ENCODE peak calls at places on chromosomes 12 and 14, in four cellular contexts. Q, G, V and J are unnamed samples.
A peak's percentile ranks its signal among the peaks of the same experiment; 100 is the strongest.

GRCh38 chr14:104383931-104384775 is 195.4 kb upstream of the C14orf180 start:
- DNase-seq in Q (no peak), G (no peak), V (no peak), J (no peak)

GRCh38 chr12:128336506-128336905 is 69.5 kb downstream of the TMEM132C start:
- DNase-seq in Q (no peak), G (no peak), V (no peak), J (no peak)

GRCh38 chr14:23568600-23569310 is 1.2 kb upstream of the AP1G2 start:
- DNase-seq in Q (peak; percentile 35), G (no peak), V (peak; percentile 25), J (no peak)

GRCh38 chr12:46629331-46630229 is 196.2 kb downstream of the SLC38A4 start:
- DNase-seq in Q (no peak), G (no peak), V (no peak), J (no peak)

GRCh38 chr12:79761341-79761740 is 70.6 kb upstream of the PAWR start:
- DNase-seq in Q (no peak), G (no peak), V (no peak), J (no peak)

GRCh38 chr12:95623554-95624170 is 72.4 kb upstream of the USP44 start:
- DNase-seq in Q (peak; percentile 66), G (peak; percentile 91), V (peak; percentile 43), J (no peak)

GRCh38 chr12:70043490-70044138 is 199.6 kb upstream of the CNOT2 start:
- DNase-seq in Q (peak; percentile 30), G (no peak), V (no peak), J (no peak)

GRCh38 chr14:99043258-99043615 is 228.8 kb downstream of the BCL11B start:
- DNase-seq in Q (no peak), G (no peak), V (no peak), J (no peak)

GRCh38 chr12:113194971-113195391 is 9.5 kb downstream of the RITA1 start:
- DNase-seq in Q (no peak), G (no peak), V (no peak), J (no peak)

GRCh38 chr14:106378191-106378590 is 851.8 kb downstream of the TMEM121 start:
- DNase-seq in Q (no peak), G (no peak), V (no peak), J (no peak)

GRCh38 chr14:61326847-61327246 is 5.5 kb downstream of the PRKCH start:
- DNase-seq in Q (peak; percentile 88), G (peak; percentile 42), V (no peak), J (no peak)

GRCh38 chr14:49774111-49774510 is 6.2 kb downstream of the KLHDC2 start:
- DNase-seq in Q (no peak), G (no peak), V (no peak), J (no peak)

GRCh38 chr12:83343767-83344166 is 657.1 kb downstream of the TMTC2 start:
- DNase-seq in Q (no peak), G (no peak), V (no peak), J (no peak)

GRCh38 chr12:78229491-78230209 is 399.0 kb downstream of the NAV3 start:
- DNase-seq in Q (no peak), G (peak; percentile 79), V (no peak), J (peak; percentile 27)

GRCh38 chr12:4915752-4916151 is 6.0 kb downstream of the KCNA1 start:
- DNase-seq in Q (no peak), G (no peak), V (no peak), J (no peak)

GRCh38 chr12:34395056-34396005 is 373.0 kb downstream of the ALG10 start:
- DNase-seq in Q (peak; percentile 10), G (no peak), V (peak; percentile 4), J (no peak)

GRCh38 chr12:132078190-132078589 is 65.9 kb downstream of the DDX51 start:
- DNase-seq in Q (no peak), G (no peak), V (no peak), J (no peak)

GRCh38 chr14:73795974-73796373 is 55.7 kb upstream of the PTGR2 start:
- DNase-seq in Q (no peak), G (peak; percentile 72), V (no peak), J (no peak)

GRCh38 chr12:100593490-100593889 is 20.0 kb downstream of the GAS2L3 start:
- DNase-seq in Q (no peak), G (peak; percentile 2), V (no peak), J (no peak)

GRCh38 chr12:121803861-121804416 is at the start of gene SETD1B:
- DNase-seq in Q (peak; percentile 77), G (peak; percentile 54), V (no peak), J (no peak)

GRCh38 chr14:69859591-69859990 is 19.6 kb upstream of the SMOC1 start:
- DNase-seq in Q (no peak), G (no peak), V (no peak), J (no peak)
- TF ChIP-seq CTCF in Q (no peak), G (no peak), V (no peak), J (no peak)

GRCh38 chr14:32991706-32992105 is 53.0 kb downstream of the NPAS3 start:
- DNase-seq in Q (no peak), G (no peak), V (no peak), J (no peak)

GRCh38 chr14:32998433-32998832 is 59.8 kb downstream of the NPAS3 start:
- DNase-seq in Q (no peak), G (peak; percentile 36), V (no peak), J (no peak)

GRCh38 chr14:32996343-32996742 is 57.7 kb downstream of the NPAS3 start:
- DNase-seq in Q (no peak), G (peak; percentile 6), V (no peak), J (no peak)
- H3K4me3 ChIP-seq in Q (no peak overlapping the region), G (no peak overlapping the region), V (no peak overlapping the region), J (no peak overlapping the region)

GRCh38 chr12:124369055-124369900 is 74.4 kb downstream of the RFLNA start:
- DNase-seq in Q (peak; percentile 93), G (no peak), V (peak; percentile 77), J (no peak)
- TF ChIP-seq CTCF in Q (peak; percentile 57), G (no peak), V (peak; percentile 42), J (no peak)

DNA sequence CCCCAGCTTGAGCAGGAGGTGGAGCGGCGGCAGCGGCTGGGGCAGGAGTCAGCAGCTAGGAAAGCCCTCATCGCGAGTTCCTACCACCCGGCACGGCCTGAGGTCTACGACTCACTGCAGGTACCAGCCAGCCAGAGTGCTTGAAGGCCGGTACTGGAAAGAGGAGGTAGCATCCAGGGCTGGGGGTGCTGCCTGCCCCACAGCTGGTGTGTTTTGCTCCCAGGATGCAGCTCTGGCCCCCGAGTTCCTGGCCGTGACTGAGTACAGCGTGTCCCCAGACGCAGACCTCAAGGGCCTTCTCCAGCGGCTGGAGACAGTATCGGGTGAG is 1.6 kb downstream of the OGFOD2 start:
- DNase-seq in Q (no peak), G (peak; percentile 15), V (no peak), J (no peak)
- H3K4me3 ChIP-seq in Q (no peak overlapping the region), G (no peak overlapping the region), V (no peak overlapping the region), J (no peak overlapping the region)

DNA sequence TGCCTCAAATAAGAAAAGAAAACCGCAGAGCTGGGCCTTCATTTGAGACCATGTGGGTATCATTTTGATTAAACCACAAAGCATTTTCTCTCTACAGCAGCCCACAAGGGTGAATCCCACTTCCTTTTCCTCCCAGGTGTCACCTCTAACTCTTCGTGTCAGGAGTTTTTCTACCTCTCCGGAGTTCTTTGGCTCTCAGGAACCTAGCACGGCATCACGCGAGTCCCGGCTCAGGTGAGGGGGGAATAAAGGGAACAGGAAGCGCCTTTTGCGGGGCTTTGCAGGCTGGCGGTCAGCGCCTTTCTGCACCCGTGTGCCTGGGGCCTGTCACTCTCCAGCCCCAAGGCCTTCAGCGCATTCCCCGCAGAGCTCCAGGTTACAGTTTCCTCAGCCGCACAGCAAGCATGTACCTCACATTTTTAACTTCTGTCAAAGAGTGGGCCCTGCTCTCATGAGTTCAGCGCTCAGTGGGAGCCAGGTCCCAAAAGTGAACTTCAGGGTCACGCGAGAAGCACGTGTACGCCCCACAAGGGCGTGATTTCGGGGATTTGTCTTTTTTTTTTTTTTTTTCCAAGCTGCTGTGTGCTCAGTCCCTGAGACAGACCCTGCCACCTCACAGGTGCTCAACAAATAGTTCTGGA is 740 bp upstream of the PRPF40B start:
- DNase-seq in Q (peak; percentile 27), G (no peak), V (no peak), J (peak; percentile 67)
- TF ChIP-seq CTCF in Q (no peak), G (no peak), V (no peak), J (no peak)

GRCh38 chr12:124713041-124713435 is 145.6 kb upstream of the NCOR2 start:
- DNase-seq in Q (peak; percentile 84), G (peak; percentile 86), V (no peak), J (no peak)
- H3K4me3 ChIP-seq in Q (peak overlapping the region; percentile 18), G (no peak overlapping the region), V (no peak overlapping the region), J (peak overlapping the region; percentile 16)

DNA sequence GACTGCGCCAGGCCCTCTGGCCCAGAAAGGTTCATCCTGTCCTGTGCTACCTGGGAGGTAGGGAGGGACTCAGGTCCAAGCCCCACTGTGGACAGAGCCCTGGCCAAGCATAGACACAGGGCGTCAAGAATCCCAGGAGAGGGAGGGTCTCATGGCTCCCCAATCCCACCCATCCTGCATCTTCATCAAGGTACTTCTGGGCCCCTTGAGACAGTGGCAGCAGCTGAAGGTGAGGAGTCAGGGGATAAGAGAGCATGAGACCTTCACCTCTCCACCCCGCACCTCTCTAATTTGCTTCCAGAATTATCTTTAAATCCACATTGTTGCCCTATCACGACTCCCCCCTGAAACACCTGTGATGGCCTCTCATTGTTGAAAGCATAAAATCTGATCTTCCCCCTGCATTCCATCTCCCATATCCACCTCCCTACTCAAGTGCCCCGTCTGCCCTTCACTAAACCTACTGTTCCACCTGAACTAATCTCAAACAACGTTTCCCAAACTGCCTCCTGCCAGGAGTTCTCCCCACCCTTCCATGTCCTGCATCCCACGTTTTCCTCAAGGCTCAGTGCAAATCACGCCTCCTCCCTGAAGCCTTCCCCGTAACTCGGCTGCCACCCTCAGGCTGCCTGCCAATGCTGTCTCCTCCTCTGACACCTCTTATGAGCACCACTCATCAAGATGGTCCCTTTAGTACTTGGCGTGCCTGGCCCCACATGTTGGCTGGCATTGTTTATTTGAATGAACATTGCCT is 27.1 kb downstream of the KRT18 start:
- DNase-seq in Q (no peak), G (peak; percentile 63), V (peak; percentile 56), J (no peak)
- TF ChIP-seq CTCF in Q (no peak), G (peak; percentile 44), V (no peak), J (no peak)

DNA sequence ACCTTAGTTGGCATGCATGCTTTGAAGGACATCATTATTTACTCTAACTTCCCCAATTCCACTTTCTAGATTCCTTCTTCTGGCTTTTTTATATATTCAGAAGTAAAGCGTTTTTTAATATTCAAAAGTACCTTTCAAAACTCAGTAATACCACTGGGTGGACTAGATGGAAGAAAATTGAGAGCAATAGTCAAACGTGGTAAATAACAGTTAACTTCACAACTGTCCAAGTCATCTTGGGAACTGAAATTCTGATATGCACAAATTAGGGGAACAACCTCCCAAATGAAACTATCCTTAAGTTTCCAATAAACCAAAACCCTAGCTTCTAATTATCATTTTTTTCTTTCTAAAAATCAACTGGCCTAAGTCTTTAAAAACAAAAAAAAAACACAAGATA is 9.0 kb downstream of the SINHCAF start:
- DNase-seq in Q (no peak), G (no peak), V (no peak), J (no peak)
- H3K4me3 ChIP-seq in Q (no peak overlapping the region), G (no peak overlapping the region), V (peak overlapping the region; percentile 32), J (peak overlapping the region; percentile 38)

GRCh38 chr14:85535916-85536834 is 6.2 kb downstream of the FLRT2 start:
- DNase-seq in Q (no peak), G (peak; percentile 62), V (no peak), J (no peak)
- TF ChIP-seq CTCF in Q (peak; percentile 54), G (peak; percentile 38), V (peak; percentile 38), J (no peak)